ENCODE peak calls at places on chromosome 19, in ten cellular contexts. One of them, this sample, is unnamed. For H3K27me3 and H3K9me3, the result is how much of the 10 kb centered on the place peaks cover.

GRCh38 chr19:47113446-47114348 is at the start of gene ZC3H4:
- DNase-seq in thoracic aorta: peak
- DNase-seq in heart right ventricle: peak
- DNase-seq in Panc1: peak
- DNase-seq in aorta: peak
- DNase-seq in DND-41: peak
- DNase-seq in fibroblast of lung: peak
- DNase-seq in BE2C: peak
- DNase-seq in CD8-positive, alpha-beta memory T cell: peak
- DNase-seq in transverse colon: peak
- DNase-seq in this sample: peak

GRCh38 chr19:8180018-8180417 is 29.2 kb upstream of the CERS4 start:
- DNase-seq in fibroblast of lung: no peak
- DNase-seq in aorta: no peak
- DNase-seq in transverse colon: no peak
- DNase-seq in heart right ventricle: no peak
- DNase-seq in Panc1: no peak
- DNase-seq in DND-41: no peak
- DNase-seq in CD8-positive, alpha-beta memory T cell: no peak
- DNase-seq in thoracic aorta: no peak
- DNase-seq in BE2C: no peak
- DNase-seq in this sample: no peak

GRCh38 chr19:33878912-33879810 is 82.5 kb downstream of the KCTD15 start:
- DNase-seq in heart right ventricle: no peak
- DNase-seq in Panc1: no peak
- DNase-seq in aorta: peak
- DNase-seq in thoracic aorta: no peak
- DNase-seq in CD8-positive, alpha-beta memory T cell: no peak
- DNase-seq in transverse colon: no peak
- DNase-seq in fibroblast of lung: no peak
- DNase-seq in DND-41: no peak
- DNase-seq in BE2C: no peak
- DNase-seq in this sample: no peak

GRCh38 chr19:45114116-45114515 is 21.1 kb downstream of the PPP1R37 start:
- DNase-seq in DND-41: no peak
- DNase-seq in heart right ventricle: no peak
- DNase-seq in CD8-positive, alpha-beta memory T cell: no peak
- DNase-seq in fibroblast of lung: no peak
- DNase-seq in aorta: no peak
- DNase-seq in transverse colon: no peak
- DNase-seq in thoracic aorta: no peak
- DNase-seq in BE2C: no peak
- DNase-seq in Panc1: no peak
- DNase-seq in this sample: no peak

GRCh38 chr19:21482863-21483276 is 22.5 kb upstream of the ZNF429 start:
- DNase-seq in fibroblast of lung: peak
- DNase-seq in aorta: peak
- DNase-seq in Panc1: no peak
- DNase-seq in CD8-positive, alpha-beta memory T cell: peak
- DNase-seq in DND-41: peak
- DNase-seq in transverse colon: peak
- DNase-seq in heart right ventricle: peak
- DNase-seq in thoracic aorta: no peak
- DNase-seq in BE2C: peak
- DNase-seq in this sample: peak

GRCh38 chr19:39320948-39321831 is 527 bp upstream of the LRFN1 start:
- DNase-seq in BE2C: no peak
- DNase-seq in DND-41: peak
- DNase-seq in transverse colon: no peak
- DNase-seq in CD8-positive, alpha-beta memory T cell: no peak
- DNase-seq in Panc1: no peak
- DNase-seq in aorta: no peak
- DNase-seq in thoracic aorta: no peak
- DNase-seq in fibroblast of lung: no peak
- DNase-seq in heart right ventricle: no peak
- DNase-seq in this sample: peak

GRCh38 chr19:4367781-4368127 is 24.4 kb downstream of the MPND start:
- DNase-seq in thoracic aorta: no peak
- DNase-seq in BE2C: no peak
- DNase-seq in Panc1: no peak
- DNase-seq in heart right ventricle: no peak
- DNase-seq in aorta: no peak
- DNase-seq in CD8-positive, alpha-beta memory T cell: no peak
- DNase-seq in DND-41: no peak
- DNase-seq in transverse colon: no peak
- DNase-seq in fibroblast of lung: no peak
- DNase-seq in this sample: no peak

GRCh38 chr19:44869728-44870470 is 21.2 kb upstream of the TOMM40 start:
- DNase-seq in fibroblast of lung: peak
- DNase-seq in CD8-positive, alpha-beta memory T cell: no peak
- DNase-seq in Panc1: no peak
- DNase-seq in DND-41: no peak
- DNase-seq in aorta: no peak
- DNase-seq in thoracic aorta: no peak
- DNase-seq in heart right ventricle: no peak
- DNase-seq in BE2C: no peak
- DNase-seq in transverse colon: peak
- DNase-seq in this sample: no peak

GRCh38 chr19:41456342-41456918 is 13.5 kb downstream of the ERICH4 start:
- DNase-seq in heart right ventricle: no peak
- DNase-seq in fibroblast of lung: peak
- DNase-seq in CD8-positive, alpha-beta memory T cell: no peak
- DNase-seq in thoracic aorta: no peak
- DNase-seq in transverse colon: no peak
- DNase-seq in Panc1: no peak
- DNase-seq in BE2C: no peak
- DNase-seq in DND-41: no peak
- DNase-seq in aorta: no peak
- DNase-seq in this sample: no peak

GRCh38 chr19:14511245-14511625 is 7.0 kb downstream of the DNAJB1 start:
- DNase-seq in transverse colon: no peak
- DNase-seq in DND-41: no peak
- DNase-seq in fibroblast of lung: no peak
- DNase-seq in CD8-positive, alpha-beta memory T cell: no peak
- DNase-seq in aorta: no peak
- DNase-seq in thoracic aorta: no peak
- DNase-seq in BE2C: no peak
- DNase-seq in Panc1: no peak
- DNase-seq in heart right ventricle: no peak
- DNase-seq in this sample: no peak

GRCh38 chr19:7533281-7533819 is 2.2 kb upstream of the PNPLA6 start:
- DNase-seq in thoracic aorta: no peak
- DNase-seq in CD8-positive, alpha-beta memory T cell: no peak
- DNase-seq in DND-41: no peak
- DNase-seq in fibroblast of lung: peak
- DNase-seq in transverse colon: peak
- DNase-seq in Panc1: no peak
- DNase-seq in aorta: peak
- DNase-seq in heart right ventricle: peak
- DNase-seq in BE2C: peak
- DNase-seq in this sample: no peak

GRCh38 chr19:58429745-58430144 is 10.2 kb downstream of the ZNF132 start:
- DNase-seq in BE2C: no peak
- DNase-seq in thoracic aorta: no peak
- DNase-seq in Panc1: no peak
- DNase-seq in DND-41: no peak
- DNase-seq in heart right ventricle: no peak
- DNase-seq in fibroblast of lung: no peak
- DNase-seq in CD8-positive, alpha-beta memory T cell: no peak
- DNase-seq in aorta: no peak
- DNase-seq in transverse colon: no peak
- DNase-seq in this sample: no peak

DNA sequence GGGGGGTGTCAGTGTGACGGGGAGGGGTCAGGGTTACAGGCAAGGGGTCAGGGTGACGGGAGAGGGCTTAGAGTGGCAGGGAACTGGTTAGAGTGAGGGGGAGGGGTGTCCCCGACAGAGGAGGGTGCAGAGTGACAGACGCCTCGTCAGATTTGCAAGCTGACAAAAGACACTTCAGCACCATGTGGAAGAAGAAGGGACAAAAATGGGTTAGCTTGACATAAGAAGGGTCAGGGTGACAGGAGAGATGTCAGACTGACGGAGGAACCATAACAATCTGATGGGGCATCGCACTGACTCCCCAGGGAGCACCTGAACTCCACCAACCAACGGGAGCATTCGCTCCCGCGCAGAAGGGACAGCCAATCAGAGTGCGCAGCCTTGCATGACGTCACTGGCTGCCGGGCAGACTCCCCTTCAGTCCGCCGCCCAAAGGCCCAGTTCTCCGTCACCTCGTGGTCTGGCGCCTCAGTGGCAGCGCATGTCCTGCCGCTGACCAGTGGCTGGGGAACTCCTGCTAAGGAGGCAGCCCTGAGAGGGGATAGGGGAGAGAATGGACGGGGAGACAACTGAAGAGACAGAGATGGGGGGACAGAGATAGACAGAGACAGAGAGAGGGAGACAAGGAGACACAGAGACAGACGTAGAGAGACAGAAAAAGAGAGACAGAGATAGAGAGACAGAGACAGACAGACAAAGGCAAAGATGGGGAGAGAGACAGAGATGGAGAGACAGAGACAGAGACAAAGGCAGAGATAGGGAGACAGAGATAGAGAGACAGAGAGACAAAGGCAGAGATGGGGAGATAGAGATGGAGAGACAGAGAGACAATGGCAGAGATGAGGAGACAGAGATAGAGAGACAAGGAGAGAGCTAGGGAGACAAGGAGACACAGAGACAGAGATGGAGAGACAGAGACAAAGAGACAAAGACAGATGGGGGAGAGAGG is 30.2 kb downstream of the C19orf81 start:
- DNase-seq in DND-41: peak
- DNase-seq in heart right ventricle: peak
- DNase-seq in CD8-positive, alpha-beta memory T cell: peak
- DNase-seq in aorta: peak
- DNase-seq in transverse colon: peak
- DNase-seq in fibroblast of lung: peak
- DNase-seq in BE2C: peak
- DNase-seq in thoracic aorta: no peak
- DNase-seq in Panc1: no peak
- DNase-seq in this sample: peak
- H3K27me3 ChIP-seq in DND-41: under half
- H3K27me3 ChIP-seq in heart right ventricle: under half
- H3K27me3 ChIP-seq in CD8-positive, alpha-beta memory T cell: under half
- H3K27me3 ChIP-seq in aorta: under half
- H3K27me3 ChIP-seq in transverse colon: under half
- H3K27me3 ChIP-seq in fibroblast of lung: under half
- H3K27me3 ChIP-seq in BE2C: under half
- H3K27me3 ChIP-seq in thoracic aorta: under half
- H3K27me3 ChIP-seq in Panc1: under half
- H3K27me3 ChIP-seq in this sample: under half

GRCh38 chr19:934865-935422 is 9.1 kb downstream of the ARID3A start:
- DNase-seq in heart right ventricle: peak
- DNase-seq in transverse colon: peak
- DNase-seq in thoracic aorta: no peak
- DNase-seq in DND-41: no peak
- DNase-seq in Panc1: no peak
- DNase-seq in aorta: peak
- DNase-seq in BE2C: peak
- DNase-seq in CD8-positive, alpha-beta memory T cell: no peak
- DNase-seq in fibroblast of lung: peak
- DNase-seq in this sample: no peak

GRCh38 chr19:934197-934840 is 8.5 kb downstream of the ARID3A start:
- DNase-seq in CD8-positive, alpha-beta memory T cell: no peak
- DNase-seq in aorta: no peak
- DNase-seq in DND-41: no peak
- DNase-seq in BE2C: no peak
- DNase-seq in transverse colon: no peak
- DNase-seq in Panc1: no peak
- DNase-seq in fibroblast of lung: no peak
- DNase-seq in heart right ventricle: peak
- DNase-seq in thoracic aorta: no peak
- DNase-seq in this sample: no peak

GRCh38 chr19:931860-932646 is 6.2 kb downstream of the ARID3A start:
- DNase-seq in aorta: no peak
- DNase-seq in CD8-positive, alpha-beta memory T cell: no peak
- DNase-seq in Panc1: no peak
- DNase-seq in BE2C: no peak
- DNase-seq in heart right ventricle: no peak
- DNase-seq in fibroblast of lung: no peak
- DNase-seq in thoracic aorta: no peak
- DNase-seq in transverse colon: no peak
- DNase-seq in DND-41: no peak
- DNase-seq in this sample: no peak

GRCh38 chr19:932647-933552 is 7.1 kb downstream of the ARID3A start:
- DNase-seq in heart right ventricle: peak
- DNase-seq in BE2C: peak
- DNase-seq in DND-41: no peak
- DNase-seq in transverse colon: peak
- DNase-seq in thoracic aorta: no peak
- DNase-seq in aorta: no peak
- DNase-seq in Panc1: no peak
- DNase-seq in CD8-positive, alpha-beta memory T cell: no peak
- DNase-seq in fibroblast of lung: peak
- DNase-seq in this sample: peak

GRCh38 chr19:933553-933882 is 7.7 kb downstream of the ARID3A start:
- DNase-seq in transverse colon: no peak
- DNase-seq in CD8-positive, alpha-beta memory T cell: no peak
- DNase-seq in aorta: no peak
- DNase-seq in fibroblast of lung: no peak
- DNase-seq in DND-41: no peak
- DNase-seq in thoracic aorta: no peak
- DNase-seq in BE2C: no peak
- DNase-seq in Panc1: no peak
- DNase-seq in heart right ventricle: no peak
- DNase-seq in this sample: no peak
- H3K9me3 ChIP-seq in transverse colon: under half
- H3K9me3 ChIP-seq in CD8-positive, alpha-beta memory T cell: under half
- H3K9me3 ChIP-seq in aorta: under half
- H3K9me3 ChIP-seq in fibroblast of lung: under half
- H3K9me3 ChIP-seq in DND-41: under half
- H3K9me3 ChIP-seq in thoracic aorta: under half
- H3K9me3 ChIP-seq in BE2C: under half
- H3K9me3 ChIP-seq in Panc1: under half
- H3K9me3 ChIP-seq in heart right ventricle: under half
- H3K9me3 ChIP-seq in this sample: under half

GRCh38 chr19:50475736-50476223 is 527 bp upstream of the EMC10 start:
- DNase-seq in transverse colon: no peak
- DNase-seq in CD8-positive, alpha-beta memory T cell: no peak
- DNase-seq in DND-41: no peak
- DNase-seq in Panc1: no peak
- DNase-seq in fibroblast of lung: no peak
- DNase-seq in thoracic aorta: no peak
- DNase-seq in aorta: peak
- DNase-seq in heart right ventricle: no peak
- DNase-seq in BE2C: no peak
- DNase-seq in this sample: no peak
- H3K4me3 ChIP-seq in transverse colon: peak
- H3K4me3 ChIP-seq in CD8-positive, alpha-beta memory T cell: no peak
- H3K4me3 ChIP-seq in DND-41: peak
- H3K4me3 ChIP-seq in Panc1: peak
- H3K4me3 ChIP-seq in fibroblast of lung: no peak
- H3K4me3 ChIP-seq in thoracic aorta: peak
- H3K4me3 ChIP-seq in aorta: no peak
- H3K4me3 ChIP-seq in heart right ventricle: no peak
- H3K4me3 ChIP-seq in BE2C: no peak
- H3K4me3 ChIP-seq in this sample: peak

DNA sequence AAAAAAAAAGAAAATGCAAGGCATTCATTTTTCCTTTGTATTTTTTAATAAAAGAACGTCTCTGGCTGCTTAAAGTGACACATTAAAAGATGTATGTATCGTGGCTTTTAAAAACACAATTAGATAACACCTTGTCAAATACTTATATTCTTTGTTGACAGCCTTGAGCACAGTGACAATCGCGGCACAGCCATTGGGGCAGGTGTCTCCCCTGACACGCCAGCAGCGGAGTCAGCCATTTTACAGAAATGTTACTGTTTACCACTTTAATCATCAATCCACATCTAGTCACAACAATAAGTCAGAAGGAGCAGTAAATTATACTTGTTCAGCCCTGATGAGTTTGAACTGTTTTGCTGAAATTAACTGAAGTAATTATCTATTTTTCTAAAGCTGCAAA is 224.1 kb downstream of the ZNF536 start:
- DNase-seq in BE2C: no peak
- DNase-seq in heart right ventricle: no peak
- DNase-seq in fibroblast of lung: no peak
- DNase-seq in thoracic aorta: no peak
- DNase-seq in Panc1: no peak
- DNase-seq in DND-41: no peak
- DNase-seq in aorta: no peak
- DNase-seq in transverse colon: no peak
- DNase-seq in CD8-positive, alpha-beta memory T cell: no peak
- DNase-seq in this sample: no peak
- H3K27me3 ChIP-seq in BE2C: under half
- H3K27me3 ChIP-seq in heart right ventricle: under half
- H3K27me3 ChIP-seq in fibroblast of lung: under half
- H3K27me3 ChIP-seq in thoracic aorta: under half
- H3K27me3 ChIP-seq in Panc1: under half
- H3K27me3 ChIP-seq in DND-41: under half
- H3K27me3 ChIP-seq in aorta: under half
- H3K27me3 ChIP-seq in transverse colon: under half
- H3K27me3 ChIP-seq in CD8-positive, alpha-beta memory T cell: under half
- H3K27me3 ChIP-seq in this sample: under half

This sample was measured in CD4-positive, alpha-beta memory T cell.